ENCODE peak calls at places on chromosome X, in ten cellular contexts. E, N, W, M, H, J, D, C, X and T are unnamed samples.

GRCh38 chrX:121013897-121014455 is 28.4 kb upstream of the CT47A1 start:
- ATAC-seq in E (no peak), N (no peak), W (no peak), M (no peak), H (no peak), J (no peak), D (no peak), C (no peak), X (no peak), T (no peak)

GRCh38 chrX:28487818-28488217 is 99.4 kb upstream of the IL1RAPL1 start:
- ATAC-seq in E (no peak), N (no peak), W (no peak), M (no peak), H (no peak), J (no peak), D (no peak), C (no peak), X (no peak), T (no peak)

GRCh38 chrX:23616361-23616760 is 50.9 kb upstream of the PRDX4 start:
- ATAC-seq in E (no peak), N (no peak), W (no peak), M (no peak), H (no peak), J (peak; percentile 79), D (peak; percentile 72), C (peak; percentile 66), X (no peak), T (no peak)

GRCh38 chrX:17613979-17614572 is 123.2 kb upstream of the SCML1 start:
- ATAC-seq in E (no peak), N (no peak), W (peak; percentile 78), M (no peak), H (no peak), J (peak; percentile 54), D (no peak), C (no peak), X (no peak), T (no peak)

GRCh38 chrX:148310402-148311200 is 189.8 kb upstream of the AFF2 start:
- ATAC-seq in E (peak; percentile 93), N (no peak), W (no peak), M (peak; percentile 89), H (no peak), J (no peak), D (no peak), C (no peak), X (no peak), T (no peak)

GRCh38 chrX:130771230-130771629 is 131.8 kb downstream of the ENOX2 start:
- ATAC-seq in E (no peak), N (no peak), W (no peak), M (no peak), H (peak; percentile 56), J (no peak), D (peak; percentile 70), C (no peak), X (no peak), T (no peak)

GRCh38 chrX:148270499-148270898 is 229.9 kb upstream of the AFF2 start:
- ATAC-seq in E (peak; percentile 57), N (no peak), W (no peak), M (no peak), H (no peak), J (no peak), D (no peak), C (no peak), X (no peak), T (no peak)

GRCh38 chrX:78322863-78323262 is 4.5 kb downstream of the CYSLTR1 start:
- ATAC-seq in E (peak; percentile 41), N (no peak), W (no peak), M (no peak), H (no peak), J (no peak), D (no peak), C (no peak), X (no peak), T (no peak)

GRCh38 chrX:54042609-54043010 is 1.7 kb downstream of the PHF8 start:
- ATAC-seq in E (no peak), N (peak; percentile 22), W (peak; percentile 24), M (no peak), H (no peak), J (peak; percentile 44), D (peak; percentile 19), C (peak; percentile 49), X (no peak), T (peak; percentile 11)

GRCh38 chrX:102650903-102651241 is 411 bp upstream of the GPRASP1 start:
- ATAC-seq in E (peak; percentile 27), N (peak; percentile 49), W (no peak), M (peak; percentile 8), H (peak; percentile 45), J (peak; percentile 11), D (no peak), C (no peak), X (no peak), T (peak; percentile 34)
- H3K4me3 ChIP-seq in E (peak overlapping the region; percentile 83), N (peak overlapping the region; percentile 66), W (peak overlapping the region; percentile 16), M (peak overlapping the region; percentile 73), H (peak overlapping the region; percentile 70), J (peak overlapping the region; percentile 51), D (no peak overlapping the region), C (peak overlapping the region; percentile 40), X (peak overlapping the region; percentile 63), T (peak overlapping the region; percentile 98)

GRCh38 chrX:65723706-65724105 is 56.3 kb downstream of the MSN start:
- ATAC-seq in E (peak; percentile 59), N (no peak), W (no peak), M (peak; percentile 68), H (no peak), J (peak; percentile 31), D (no peak), C (no peak), X (no peak), T (no peak)

GRCh38 chrX:65720580-65720979 is 53.1 kb downstream of the MSN start:
- ATAC-seq in E (no peak), N (peak; percentile 50), W (no peak), M (no peak), H (peak; percentile 29), J (no peak), D (no peak), C (no peak), X (no peak), T (peak; percentile 60)

DNA sequence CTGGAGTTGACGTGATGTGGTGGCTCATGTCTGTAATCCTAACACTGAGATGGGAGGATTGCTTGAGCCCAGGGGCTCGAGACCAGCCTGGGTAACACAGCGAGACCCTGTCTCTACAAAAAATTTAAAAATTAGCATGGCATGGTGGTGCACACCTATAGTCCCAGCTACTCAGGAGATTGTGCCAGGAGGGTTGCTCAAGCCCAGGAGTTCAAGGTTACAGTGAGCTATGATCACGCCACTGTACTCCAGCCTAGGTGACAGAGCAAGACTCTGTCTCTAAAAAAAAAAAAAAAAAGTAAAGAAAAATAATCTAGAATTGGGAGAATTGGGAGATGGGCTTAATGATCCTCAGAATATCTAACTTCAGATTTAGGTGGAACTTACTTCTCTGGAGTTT is 51.1 kb downstream of the MSN start:
- ATAC-seq in E (no peak), N (no peak), W (no peak), M (no peak), H (no peak), J (no peak), D (no peak), C (no peak), X (no peak), T (no peak)
- H3K4me1 ChIP-seq in E (peaks cover 69% of the 10 kb centered on the region), N (peaks cover 4% of the 10 kb centered on the region), W (no peaks in the 10 kb centered on the region), M (peaks cover 93% of the 10 kb centered on the region), H (peaks cover 7% of the 10 kb centered on the region), J (peaks cover 4% of the 10 kb centered on the region), D (no peaks in the 10 kb centered on the region), C (peaks cover 26% of the 10 kb centered on the region), X (peaks cover 42% of the 10 kb centered on the region), T (no peaks in the 10 kb centered on the region)

GRCh38 chrX:47941423-47941822 is 62.4 kb downstream of the ZNF182 start:
- ATAC-seq in E (no peak), N (no peak), W (no peak), M (no peak), H (no peak), J (no peak), D (no peak), C (no peak), X (no peak), T (no peak)

GRCh38 chrX:47936940-47937317 is 66.9 kb downstream of the ZNF182 start:
- ATAC-seq in E (no peak), N (no peak), W (no peak), M (no peak), H (no peak), J (no peak), D (no peak), C (no peak), X (no peak), T (no peak)

GRCh38 chrX:47940448-47940847 is 63.3 kb downstream of the ZNF182 start:
- ATAC-seq in E (no peak), N (no peak), W (no peak), M (no peak), H (no peak), J (no peak), D (no peak), C (no peak), X (no peak), T (no peak)

GRCh38 chrX:47936224-47936939 is 67.4 kb downstream of the ZNF182 start:
- ATAC-seq in E (no peak), N (no peak), W (no peak), M (peak; percentile 34), H (no peak), J (no peak), D (no peak), C (no peak), X (no peak), T (no peak)
- H3K4me3 ChIP-seq in E (no peak overlapping the region), N (peak overlapping the region; percentile 22), W (no peak overlapping the region), M (peak overlapping the region; percentile 17), H (no peak overlapping the region), J (no peak overlapping the region), D (no peak overlapping the region), C (no peak overlapping the region), X (no peak overlapping the region), T (no peak overlapping the region)

GRCh38 chrX:40151211-40152172 is 53.7 kb upstream of the BCOR start:
- ATAC-seq in E (no peak), N (no peak), W (no peak), M (no peak), H (peak; percentile 37), J (no peak), D (peak; percentile 30), C (no peak), X (no peak), T (no peak)
- H3K4me1 ChIP-seq in E (peaks cover 7% of the 10 kb centered on the region), N (peaks cover 13% of the 10 kb centered on the region), W (no peaks in the 10 kb centered on the region), M (peaks cover 6% of the 10 kb centered on the region), H (peaks cover 17% of the 10 kb centered on the region), J (peaks cover 2% of the 10 kb centered on the region), D (peaks cover 70% of the 10 kb centered on the region), C (peaks cover 11% of the 10 kb centered on the region), X (peaks cover 93% of the 10 kb centered on the region), T (peaks cover 9% of the 10 kb centered on the region)

DNA sequence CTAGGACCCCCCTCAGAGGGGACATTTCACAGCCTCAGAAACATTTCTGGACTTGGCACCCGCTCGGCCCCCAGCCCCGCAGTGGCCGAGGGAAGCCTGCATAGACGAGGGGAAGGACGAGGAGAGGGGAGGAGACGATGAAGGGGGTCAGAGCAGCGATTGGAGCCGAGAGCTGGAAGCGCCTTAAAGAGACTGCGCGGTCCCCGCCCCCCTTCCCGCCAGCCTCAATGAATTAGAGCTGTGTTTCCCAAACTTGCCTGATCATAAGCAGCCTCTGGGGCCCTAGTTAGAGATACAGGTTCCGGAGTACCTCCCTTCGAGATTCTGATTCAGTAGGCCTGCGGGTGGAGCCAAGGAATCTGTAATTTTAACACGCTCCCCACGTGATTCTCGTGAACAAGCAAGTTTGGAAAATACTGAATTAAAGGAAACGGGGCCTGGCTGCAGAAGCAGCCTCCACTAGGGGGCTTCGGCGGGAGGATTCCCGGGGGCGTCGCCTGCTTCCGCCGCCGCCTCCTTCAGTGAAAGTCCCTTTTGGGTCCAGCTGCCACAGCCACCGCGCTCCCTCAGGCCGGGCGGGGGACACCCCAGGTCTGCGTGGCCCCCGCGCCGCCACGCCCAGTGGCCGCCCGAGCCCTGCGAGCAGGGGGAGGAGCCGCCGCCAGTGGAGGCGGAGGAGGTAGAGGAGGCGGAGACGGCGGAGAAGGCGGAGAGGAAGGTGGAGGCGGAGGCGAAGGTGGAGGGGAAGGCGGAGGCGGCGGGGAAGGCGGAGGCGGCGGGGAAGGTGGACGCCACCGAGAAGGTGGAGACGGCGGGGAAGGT is at the start of gene USP27X:
- ATAC-seq in E (peak; percentile 96), N (peak; percentile 96), W (peak; percentile 91), M (peak; percentile 91), H (peak; percentile 93), J (peak; percentile 90), D (peak; percentile 92), C (peak; percentile 94), X (peak; percentile 88), T (peak; percentile 87)
- H3K4me3 ChIP-seq in E (peak within 1 kb of the TSS; percentile 60), N (peak within 1 kb of the TSS; percentile 95), W (peak within 1 kb of the TSS; percentile 57), M (peak within 1 kb of the TSS; percentile 66), H (peak within 1 kb of the TSS; percentile 70), J (peak within 1 kb of the TSS; percentile 95), D (peak within 1 kb of the TSS; percentile 55), C (peak within 1 kb of the TSS; percentile 72), X (peak within 1 kb of the TSS; percentile 62), T (peak within 1 kb of the TSS; percentile 66)